ENCODE peak calls at places on chromosomes 2 and 18, in eight cellular contexts. One of them, this sample, is unnamed.

GRCh38 chr2:54646170-54646927 is 77.1 kb upstream of the EML6 start:
- DNase-seq in activated CD8-positive, alpha-beta memory T cell treated with anti-CD3 and anti-CD28 coated beads for 1 hour: no peak
- DNase-seq in stimulated activated CD8-positive, alpha-beta memory T cell treated with anti-CD3 and anti-CD28 coated beads, Interleukin-7, amount 100 ng/mL, for 24 hours: no peak
- DNase-seq in left kidney: no peak
- DNase-seq in nephron progenitor cell: no peak
- DNase-seq in left cardiac atrium: no peak
- DNase-seq in foreskin keratinocyte: no peak
- DNase-seq in stimulated activated naive CD8-positive, alpha-beta T cell treated with anti-CD3 and anti-CD28 coated beads, Interleukin-15, amount 100 ng/mL, for 72 hours: no peak
- DNase-seq in this sample: no peak

GRCh38 chr2:23373666-23374065 is 11.3 kb upstream of the KLHL29 start:
- DNase-seq in activated CD8-positive, alpha-beta memory T cell treated with anti-CD3 and anti-CD28 coated beads for 1 hour: no peak
- DNase-seq in stimulated activated CD8-positive, alpha-beta memory T cell treated with anti-CD3 and anti-CD28 coated beads, Interleukin-7, amount 100 ng/mL, for 24 hours: no peak
- DNase-seq in left kidney: no peak
- DNase-seq in nephron progenitor cell: no peak
- DNase-seq in left cardiac atrium: no peak
- DNase-seq in foreskin keratinocyte: no peak
- DNase-seq in stimulated activated naive CD8-positive, alpha-beta T cell treated with anti-CD3 and anti-CD28 coated beads, Interleukin-15, amount 100 ng/mL, for 72 hours: no peak
- DNase-seq in this sample: no peak

GRCh38 chr2:11527001-11527400 is 6.8 kb upstream of the GREB1 start:
- DNase-seq in activated CD8-positive, alpha-beta memory T cell treated with anti-CD3 and anti-CD28 coated beads for 1 hour: no peak
- DNase-seq in stimulated activated CD8-positive, alpha-beta memory T cell treated with anti-CD3 and anti-CD28 coated beads, Interleukin-7, amount 100 ng/mL, for 24 hours: no peak
- DNase-seq in left kidney: no peak
- DNase-seq in nephron progenitor cell: no peak
- DNase-seq in left cardiac atrium: no peak
- DNase-seq in foreskin keratinocyte: no peak
- DNase-seq in stimulated activated naive CD8-positive, alpha-beta T cell treated with anti-CD3 and anti-CD28 coated beads, Interleukin-15, amount 100 ng/mL, for 72 hours: no peak
- DNase-seq in this sample: no peak

GRCh38 chr2:238061310-238062202 is 755 bp downstream of the SCLY start:
- DNase-seq in activated CD8-positive, alpha-beta memory T cell treated with anti-CD3 and anti-CD28 coated beads for 1 hour: no peak
- DNase-seq in stimulated activated CD8-positive, alpha-beta memory T cell treated with anti-CD3 and anti-CD28 coated beads, Interleukin-7, amount 100 ng/mL, for 24 hours: peak
- DNase-seq in left kidney: peak
- DNase-seq in nephron progenitor cell: peak
- DNase-seq in left cardiac atrium: peak
- DNase-seq in foreskin keratinocyte: peak
- DNase-seq in stimulated activated naive CD8-positive, alpha-beta T cell treated with anti-CD3 and anti-CD28 coated beads, Interleukin-15, amount 100 ng/mL, for 72 hours: no peak
- DNase-seq in this sample: no peak

GRCh38 chr2:53129851-53130250 is 637.8 kb upstream of the CHAC2 start:
- DNase-seq in activated CD8-positive, alpha-beta memory T cell treated with anti-CD3 and anti-CD28 coated beads for 1 hour: no peak
- DNase-seq in stimulated activated CD8-positive, alpha-beta memory T cell treated with anti-CD3 and anti-CD28 coated beads, Interleukin-7, amount 100 ng/mL, for 24 hours: no peak
- DNase-seq in left kidney: no peak
- DNase-seq in nephron progenitor cell: no peak
- DNase-seq in left cardiac atrium: no peak
- DNase-seq in foreskin keratinocyte: peak
- DNase-seq in stimulated activated naive CD8-positive, alpha-beta T cell treated with anti-CD3 and anti-CD28 coated beads, Interleukin-15, amount 100 ng/mL, for 72 hours: no peak
- DNase-seq in this sample: no peak

GRCh38 chr2:16584824-16585546 is 80.6 kb downstream of the CYRIA start:
- DNase-seq in activated CD8-positive, alpha-beta memory T cell treated with anti-CD3 and anti-CD28 coated beads for 1 hour: no peak
- DNase-seq in stimulated activated CD8-positive, alpha-beta memory T cell treated with anti-CD3 and anti-CD28 coated beads, Interleukin-7, amount 100 ng/mL, for 24 hours: no peak
- DNase-seq in left kidney: no peak
- DNase-seq in nephron progenitor cell: no peak
- DNase-seq in left cardiac atrium: no peak
- DNase-seq in foreskin keratinocyte: no peak
- DNase-seq in stimulated activated naive CD8-positive, alpha-beta T cell treated with anti-CD3 and anti-CD28 coated beads, Interleukin-15, amount 100 ng/mL, for 72 hours: no peak
- DNase-seq in this sample: no peak

GRCh38 chr2:62467475-62468321 is 38.3 kb downstream of the TMEM17 start:
- DNase-seq in activated CD8-positive, alpha-beta memory T cell treated with anti-CD3 and anti-CD28 coated beads for 1 hour: no peak
- DNase-seq in stimulated activated CD8-positive, alpha-beta memory T cell treated with anti-CD3 and anti-CD28 coated beads, Interleukin-7, amount 100 ng/mL, for 24 hours: no peak
- DNase-seq in left kidney: no peak
- DNase-seq in nephron progenitor cell: no peak
- DNase-seq in left cardiac atrium: peak
- DNase-seq in foreskin keratinocyte: no peak
- DNase-seq in stimulated activated naive CD8-positive, alpha-beta T cell treated with anti-CD3 and anti-CD28 coated beads, Interleukin-15, amount 100 ng/mL, for 72 hours: no peak
- DNase-seq in this sample: no peak

GRCh38 chr2:62194558-62195420 is 1.1 kb upstream of the B3GNT2 start:
- DNase-seq in activated CD8-positive, alpha-beta memory T cell treated with anti-CD3 and anti-CD28 coated beads for 1 hour: no peak
- DNase-seq in stimulated activated CD8-positive, alpha-beta memory T cell treated with anti-CD3 and anti-CD28 coated beads, Interleukin-7, amount 100 ng/mL, for 24 hours: no peak
- DNase-seq in left kidney: no peak
- DNase-seq in nephron progenitor cell: no peak
- DNase-seq in left cardiac atrium: peak
- DNase-seq in foreskin keratinocyte: no peak
- DNase-seq in stimulated activated naive CD8-positive, alpha-beta T cell treated with anti-CD3 and anti-CD28 coated beads, Interleukin-15, amount 100 ng/mL, for 72 hours: no peak
- DNase-seq in this sample: no peak

GRCh38 chr18:59005266-59005665 is 134.4 kb upstream of the SEC11C start:
- DNase-seq in activated CD8-positive, alpha-beta memory T cell treated with anti-CD3 and anti-CD28 coated beads for 1 hour: no peak
- DNase-seq in stimulated activated CD8-positive, alpha-beta memory T cell treated with anti-CD3 and anti-CD28 coated beads, Interleukin-7, amount 100 ng/mL, for 24 hours: no peak
- DNase-seq in left kidney: peak
- DNase-seq in nephron progenitor cell: no peak
- DNase-seq in left cardiac atrium: peak
- DNase-seq in foreskin keratinocyte: no peak
- DNase-seq in stimulated activated naive CD8-positive, alpha-beta T cell treated with anti-CD3 and anti-CD28 coated beads, Interleukin-15, amount 100 ng/mL, for 72 hours: no peak
- DNase-seq in this sample: no peak

GRCh38 chr2:100383954-100384353 is 33.5 kb downstream of the CHST10 start:
- DNase-seq in activated CD8-positive, alpha-beta memory T cell treated with anti-CD3 and anti-CD28 coated beads for 1 hour: no peak
- DNase-seq in stimulated activated CD8-positive, alpha-beta memory T cell treated with anti-CD3 and anti-CD28 coated beads, Interleukin-7, amount 100 ng/mL, for 24 hours: no peak
- DNase-seq in left kidney: no peak
- DNase-seq in nephron progenitor cell: no peak
- DNase-seq in left cardiac atrium: no peak
- DNase-seq in foreskin keratinocyte: no peak
- DNase-seq in stimulated activated naive CD8-positive, alpha-beta T cell treated with anti-CD3 and anti-CD28 coated beads, Interleukin-15, amount 100 ng/mL, for 72 hours: no peak
- DNase-seq in this sample: no peak

GRCh38 chr2:197387179-197387578 is 47.6 kb downstream of the SF3B1 start:
- DNase-seq in activated CD8-positive, alpha-beta memory T cell treated with anti-CD3 and anti-CD28 coated beads for 1 hour: no peak
- DNase-seq in stimulated activated CD8-positive, alpha-beta memory T cell treated with anti-CD3 and anti-CD28 coated beads, Interleukin-7, amount 100 ng/mL, for 24 hours: no peak
- DNase-seq in left kidney: no peak
- DNase-seq in nephron progenitor cell: no peak
- DNase-seq in left cardiac atrium: no peak
- DNase-seq in foreskin keratinocyte: no peak
- DNase-seq in stimulated activated naive CD8-positive, alpha-beta T cell treated with anti-CD3 and anti-CD28 coated beads, Interleukin-15, amount 100 ng/mL, for 72 hours: no peak
- DNase-seq in this sample: no peak

GRCh38 chr2:231545105-231545902 is 15.1 kb upstream of the NMUR1 start:
- DNase-seq in activated CD8-positive, alpha-beta memory T cell treated with anti-CD3 and anti-CD28 coated beads for 1 hour: no peak
- DNase-seq in stimulated activated CD8-positive, alpha-beta memory T cell treated with anti-CD3 and anti-CD28 coated beads, Interleukin-7, amount 100 ng/mL, for 24 hours: peak
- DNase-seq in left kidney: peak
- DNase-seq in nephron progenitor cell: no peak
- DNase-seq in left cardiac atrium: peak
- DNase-seq in foreskin keratinocyte: no peak
- DNase-seq in stimulated activated naive CD8-positive, alpha-beta T cell treated with anti-CD3 and anti-CD28 coated beads, Interleukin-15, amount 100 ng/mL, for 72 hours: peak
- DNase-seq in this sample: peak

GRCh38 chr18:11994708-11995444 is 13.6 kb downstream of the IMPA2 start:
- DNase-seq in activated CD8-positive, alpha-beta memory T cell treated with anti-CD3 and anti-CD28 coated beads for 1 hour: no peak
- DNase-seq in stimulated activated CD8-positive, alpha-beta memory T cell treated with anti-CD3 and anti-CD28 coated beads, Interleukin-7, amount 100 ng/mL, for 24 hours: no peak
- DNase-seq in left kidney: peak
- DNase-seq in nephron progenitor cell: no peak
- DNase-seq in left cardiac atrium: no peak
- DNase-seq in foreskin keratinocyte: no peak
- DNase-seq in stimulated activated naive CD8-positive, alpha-beta T cell treated with anti-CD3 and anti-CD28 coated beads, Interleukin-15, amount 100 ng/mL, for 72 hours: no peak
- DNase-seq in this sample: no peak

GRCh38 chr2:66490588-66491001 is 55.7 kb downstream of the MEIS1 start:
- DNase-seq in activated CD8-positive, alpha-beta memory T cell treated with anti-CD3 and anti-CD28 coated beads for 1 hour: no peak
- DNase-seq in stimulated activated CD8-positive, alpha-beta memory T cell treated with anti-CD3 and anti-CD28 coated beads, Interleukin-7, amount 100 ng/mL, for 24 hours: no peak
- DNase-seq in left kidney: no peak
- DNase-seq in nephron progenitor cell: no peak
- DNase-seq in left cardiac atrium: no peak
- DNase-seq in foreskin keratinocyte: no peak
- DNase-seq in stimulated activated naive CD8-positive, alpha-beta T cell treated with anti-CD3 and anti-CD28 coated beads, Interleukin-15, amount 100 ng/mL, for 72 hours: no peak
- DNase-seq in this sample: no peak

GRCh38 chr2:204152616-204153015 is 216.1 kb downstream of the ICOS start:
- DNase-seq in activated CD8-positive, alpha-beta memory T cell treated with anti-CD3 and anti-CD28 coated beads for 1 hour: no peak
- DNase-seq in stimulated activated CD8-positive, alpha-beta memory T cell treated with anti-CD3 and anti-CD28 coated beads, Interleukin-7, amount 100 ng/mL, for 24 hours: no peak
- DNase-seq in left kidney: no peak
- DNase-seq in nephron progenitor cell: no peak
- DNase-seq in left cardiac atrium: no peak
- DNase-seq in foreskin keratinocyte: no peak
- DNase-seq in stimulated activated naive CD8-positive, alpha-beta T cell treated with anti-CD3 and anti-CD28 coated beads, Interleukin-15, amount 100 ng/mL, for 72 hours: no peak
- DNase-seq in this sample: no peak

GRCh38 chr2:16346671-16347070 is 319.0 kb downstream of the CYRIA start:
- DNase-seq in activated CD8-positive, alpha-beta memory T cell treated with anti-CD3 and anti-CD28 coated beads for 1 hour: no peak
- DNase-seq in stimulated activated CD8-positive, alpha-beta memory T cell treated with anti-CD3 and anti-CD28 coated beads, Interleukin-7, amount 100 ng/mL, for 24 hours: no peak
- DNase-seq in left kidney: no peak
- DNase-seq in nephron progenitor cell: no peak
- DNase-seq in left cardiac atrium: no peak
- DNase-seq in foreskin keratinocyte: no peak
- DNase-seq in stimulated activated naive CD8-positive, alpha-beta T cell treated with anti-CD3 and anti-CD28 coated beads, Interleukin-15, amount 100 ng/mL, for 72 hours: no peak
- DNase-seq in this sample: no peak

GRCh38 chr2:221198309-221198708 is 373.8 kb downstream of the EPHA4 start:
- DNase-seq in activated CD8-positive, alpha-beta memory T cell treated with anti-CD3 and anti-CD28 coated beads for 1 hour: no peak
- DNase-seq in stimulated activated CD8-positive, alpha-beta memory T cell treated with anti-CD3 and anti-CD28 coated beads, Interleukin-7, amount 100 ng/mL, for 24 hours: no peak
- DNase-seq in left kidney: no peak
- DNase-seq in nephron progenitor cell: no peak
- DNase-seq in left cardiac atrium: no peak
- DNase-seq in foreskin keratinocyte: no peak
- DNase-seq in stimulated activated naive CD8-positive, alpha-beta T cell treated with anti-CD3 and anti-CD28 coated beads, Interleukin-15, amount 100 ng/mL, for 72 hours: no peak
- DNase-seq in this sample: no peak

GRCh38 chr18:47911877-47912276 is 18.6 kb downstream of the SMAD2 start:
- DNase-seq in activated CD8-positive, alpha-beta memory T cell treated with anti-CD3 and anti-CD28 coated beads for 1 hour: no peak
- DNase-seq in stimulated activated CD8-positive, alpha-beta memory T cell treated with anti-CD3 and anti-CD28 coated beads, Interleukin-7, amount 100 ng/mL, for 24 hours: no peak
- DNase-seq in left kidney: peak
- DNase-seq in nephron progenitor cell: no peak
- DNase-seq in left cardiac atrium: no peak
- DNase-seq in foreskin keratinocyte: no peak
- DNase-seq in stimulated activated naive CD8-positive, alpha-beta T cell treated with anti-CD3 and anti-CD28 coated beads, Interleukin-15, amount 100 ng/mL, for 72 hours: no peak
- DNase-seq in this sample: no peak

GRCh38 chr2:240569998-240570530 is 1.8 kb downstream of the RNPEPL1 start:
- DNase-seq in activated CD8-positive, alpha-beta memory T cell treated with anti-CD3 and anti-CD28 coated beads for 1 hour: no peak
- DNase-seq in stimulated activated CD8-positive, alpha-beta memory T cell treated with anti-CD3 and anti-CD28 coated beads, Interleukin-7, amount 100 ng/mL, for 24 hours: no peak
- DNase-seq in left kidney: no peak
- DNase-seq in nephron progenitor cell: no peak
- DNase-seq in left cardiac atrium: peak
- DNase-seq in foreskin keratinocyte: no peak
- DNase-seq in stimulated activated naive CD8-positive, alpha-beta T cell treated with anti-CD3 and anti-CD28 coated beads, Interleukin-15, amount 100 ng/mL, for 72 hours: peak
- DNase-seq in this sample: no peak

GRCh38 chr2:127095367-127095641 is 11.7 kb downstream of the BIN1 start:
- DNase-seq in activated CD8-positive, alpha-beta memory T cell treated with anti-CD3 and anti-CD28 coated beads for 1 hour: no peak
- DNase-seq in stimulated activated CD8-positive, alpha-beta memory T cell treated with anti-CD3 and anti-CD28 coated beads, Interleukin-7, amount 100 ng/mL, for 24 hours: no peak
- DNase-seq in left kidney: no peak
- DNase-seq in nephron progenitor cell: no peak
- DNase-seq in left cardiac atrium: no peak
- DNase-seq in foreskin keratinocyte: no peak
- DNase-seq in stimulated activated naive CD8-positive, alpha-beta T cell treated with anti-CD3 and anti-CD28 coated beads, Interleukin-15, amount 100 ng/mL, for 72 hours: no peak
- DNase-seq in this sample: no peak

GRCh38 chr2:61784643-61785042 is 69.2 kb downstream of the FAM161A start:
- DNase-seq in activated CD8-positive, alpha-beta memory T cell treated with anti-CD3 and anti-CD28 coated beads for 1 hour: no peak
- DNase-seq in stimulated activated CD8-positive, alpha-beta memory T cell treated with anti-CD3 and anti-CD28 coated beads, Interleukin-7, amount 100 ng/mL, for 24 hours: no peak
- DNase-seq in left kidney: no peak
- DNase-seq in nephron progenitor cell: no peak
- DNase-seq in left cardiac atrium: no peak
- DNase-seq in foreskin keratinocyte: no peak
- DNase-seq in stimulated activated naive CD8-positive, alpha-beta T cell treated with anti-CD3 and anti-CD28 coated beads, Interleukin-15, amount 100 ng/mL, for 72 hours: no peak
- DNase-seq in this sample: no peak

GRCh38 chr2:67215214-67215613 is 181.9 kb upstream of the ETAA1 start:
- DNase-seq in activated CD8-positive, alpha-beta memory T cell treated with anti-CD3 and anti-CD28 coated beads for 1 hour: no peak
- DNase-seq in stimulated activated CD8-positive, alpha-beta memory T cell treated with anti-CD3 and anti-CD28 coated beads, Interleukin-7, amount 100 ng/mL, for 24 hours: no peak
- DNase-seq in left kidney: peak
- DNase-seq in nephron progenitor cell: peak
- DNase-seq in left cardiac atrium: no peak
- DNase-seq in foreskin keratinocyte: peak
- DNase-seq in stimulated activated naive CD8-positive, alpha-beta T cell treated with anti-CD3 and anti-CD28 coated beads, Interleukin-15, amount 100 ng/mL, for 72 hours: no peak
- DNase-seq in this sample: no peak

GRCh38 chr2:95074663-95075439 is 46.8 kb downstream of the MRPS5 start:
- DNase-seq in activated CD8-positive, alpha-beta memory T cell treated with anti-CD3 and anti-CD28 coated beads for 1 hour: peak
- DNase-seq in stimulated activated CD8-positive, alpha-beta memory T cell treated with anti-CD3 and anti-CD28 coated beads, Interleukin-7, amount 100 ng/mL, for 24 hours: no peak
- DNase-seq in left kidney: peak
- DNase-seq in nephron progenitor cell: no peak
- DNase-seq in left cardiac atrium: no peak
- DNase-seq in foreskin keratinocyte: no peak
- DNase-seq in stimulated activated naive CD8-positive, alpha-beta T cell treated with anti-CD3 and anti-CD28 coated beads, Interleukin-15, amount 100 ng/mL, for 72 hours: peak
- DNase-seq in this sample: no peak

GRCh38 chr2:157603203-157603602 is 25.5 kb downstream of the ACVR1C start:
- DNase-seq in activated CD8-positive, alpha-beta memory T cell treated with anti-CD3 and anti-CD28 coated beads for 1 hour: no peak
- DNase-seq in stimulated activated CD8-positive, alpha-beta memory T cell treated with anti-CD3 and anti-CD28 coated beads, Interleukin-7, amount 100 ng/mL, for 24 hours: no peak
- DNase-seq in left kidney: no peak
- DNase-seq in nephron progenitor cell: no peak
- DNase-seq in left cardiac atrium: no peak
- DNase-seq in foreskin keratinocyte: no peak
- DNase-seq in stimulated activated naive CD8-positive, alpha-beta T cell treated with anti-CD3 and anti-CD28 coated beads, Interleukin-15, amount 100 ng/mL, for 72 hours: no peak
- DNase-seq in this sample: no peak

GRCh38 chr2:8146329-8147048 is 535.4 kb upstream of the ID2 start:
- DNase-seq in activated CD8-positive, alpha-beta memory T cell treated with anti-CD3 and anti-CD28 coated beads for 1 hour: no peak
- DNase-seq in stimulated activated CD8-positive, alpha-beta memory T cell treated with anti-CD3 and anti-CD28 coated beads, Interleukin-7, amount 100 ng/mL, for 24 hours: no peak
- DNase-seq in left kidney: no peak
- DNase-seq in nephron progenitor cell: no peak
- DNase-seq in left cardiac atrium: peak
- DNase-seq in foreskin keratinocyte: no peak
- DNase-seq in stimulated activated naive CD8-positive, alpha-beta T cell treated with anti-CD3 and anti-CD28 coated beads, Interleukin-15, amount 100 ng/mL, for 72 hours: no peak
- DNase-seq in this sample: no peak

GRCh38 chr2:55061534-55062344 is 11.5 kb upstream of the RTN4 start:
- DNase-seq in activated CD8-positive, alpha-beta memory T cell treated with anti-CD3 and anti-CD28 coated beads for 1 hour: no peak
- DNase-seq in stimulated activated CD8-positive, alpha-beta memory T cell treated with anti-CD3 and anti-CD28 coated beads, Interleukin-7, amount 100 ng/mL, for 24 hours: no peak
- DNase-seq in left kidney: no peak
- DNase-seq in nephron progenitor cell: no peak
- DNase-seq in left cardiac atrium: no peak
- DNase-seq in foreskin keratinocyte: no peak
- DNase-seq in stimulated activated naive CD8-positive, alpha-beta T cell treated with anti-CD3 and anti-CD28 coated beads, Interleukin-15, amount 100 ng/mL, for 72 hours: no peak
- DNase-seq in this sample: no peak

GRCh38 chr2:107094450-107094986 is 208.6 kb upstream of the ST6GAL2 start:
- DNase-seq in activated CD8-positive, alpha-beta memory T cell treated with anti-CD3 and anti-CD28 coated beads for 1 hour: no peak
- DNase-seq in stimulated activated CD8-positive, alpha-beta memory T cell treated with anti-CD3 and anti-CD28 coated beads, Interleukin-7, amount 100 ng/mL, for 24 hours: no peak
- DNase-seq in left kidney: no peak
- DNase-seq in nephron progenitor cell: no peak
- DNase-seq in left cardiac atrium: no peak
- DNase-seq in foreskin keratinocyte: no peak
- DNase-seq in stimulated activated naive CD8-positive, alpha-beta T cell treated with anti-CD3 and anti-CD28 coated beads, Interleukin-15, amount 100 ng/mL, for 72 hours: no peak
- DNase-seq in this sample: no peak

GRCh38 chr2:25030702-25031101 is 11.2 kb upstream of the EFR3B start:
- DNase-seq in activated CD8-positive, alpha-beta memory T cell treated with anti-CD3 and anti-CD28 coated beads for 1 hour: no peak
- DNase-seq in stimulated activated CD8-positive, alpha-beta memory T cell treated with anti-CD3 and anti-CD28 coated beads, Interleukin-7, amount 100 ng/mL, for 24 hours: no peak
- DNase-seq in left kidney: no peak
- DNase-seq in nephron progenitor cell: no peak
- DNase-seq in left cardiac atrium: no peak
- DNase-seq in foreskin keratinocyte: no peak
- DNase-seq in stimulated activated naive CD8-positive, alpha-beta T cell treated with anti-CD3 and anti-CD28 coated beads, Interleukin-15, amount 100 ng/mL, for 72 hours: no peak
- DNase-seq in this sample: no peak

GRCh38 chr2:116160657-116161056 is 1653.8 kb upstream of the DDX18 start:
- DNase-seq in activated CD8-positive, alpha-beta memory T cell treated with anti-CD3 and anti-CD28 coated beads for 1 hour: no peak
- DNase-seq in stimulated activated CD8-positive, alpha-beta memory T cell treated with anti-CD3 and anti-CD28 coated beads, Interleukin-7, amount 100 ng/mL, for 24 hours: no peak
- DNase-seq in left kidney: no peak
- DNase-seq in nephron progenitor cell: no peak
- DNase-seq in left cardiac atrium: no peak
- DNase-seq in foreskin keratinocyte: no peak
- DNase-seq in stimulated activated naive CD8-positive, alpha-beta T cell treated with anti-CD3 and anti-CD28 coated beads, Interleukin-15, amount 100 ng/mL, for 72 hours: no peak
- DNase-seq in this sample: no peak

This sample was measured in substantia nigra.